ENCODE peak calls at places on chromosome 10, in nine cellular contexts. T is gastrocnemius medialis; I is epithelial cell of esophagus; Z is uterus; Q is CD4-positive, alpha-beta T cell; M is RWPE1; K is HepG2; O is MM.1S; F is neural crest cell. A is an unnamed sample.

GRCh38 chr10:79025113-79025832 is 43.5 kb upstream of the ZMIZ1 start:
- DNase-seq in M (no peak), Q (peak; percentile 24), K (no peak), T (peak; percentile 11), O (no peak), Z (no peak), F (no peak), I (no peak), A (peak; percentile 16)

GRCh38 chr10:90862908-90863514 is 5.2 kb upstream of the HTR7 start:
- DNase-seq in O (peak; percentile 38), I (peak; percentile 66), Z (no peak), Q (no peak), F (no peak), T (no peak), M (peak; percentile 58), K (peak; percentile 16), A (no peak)

GRCh38 chr10:43417950-43418768 is 9.2 kb upstream of the HNRNPF start:
- DNase-seq in I (no peak), Q (no peak), M (no peak), T (no peak), Z (no peak), F (no peak), O (peak; percentile 41), K (peak; percentile 92), A (peak; percentile 75)

GRCh38 chr10:12333382-12334185 is 15.8 kb upstream of the CAMK1D start:
- DNase-seq in T (peak; percentile 69), F (no peak), M (peak; percentile 99), Q (no peak), K (no peak), Z (peak; percentile 62), I (peak; percentile 97), O (no peak), A (peak; percentile 92)

GRCh38 chr10:128855656-128856428 is 611.2 kb upstream of the MGMT start:
- DNase-seq in K (no peak), O (no peak), Q (no peak), F (no peak), T (no peak), Z (no peak), I (no peak), M (no peak), A (no peak)

GRCh38 chr10:124680675-124681074 is 63.5 kb downstream of the FAM53B start:
- DNase-seq in I (no peak), O (no peak), Z (no peak), T (peak; percentile 64), K (no peak), M (no peak), Q (no peak), F (no peak), A (peak; percentile 97)

GRCh38 chr10:59456199-59456598 is 93.8 kb upstream of the FAM13C start:
- DNase-seq in Q (no peak), K (no peak), O (no peak), Z (no peak), F (no peak), I (peak; percentile 31), M (no peak), T (no peak), A (no peak)

GRCh38 chr10:85604136-85604725 is 762.4 kb downstream of the GRID1 start:
- DNase-seq in O (no peak), K (no peak), I (no peak), Z (no peak), M (no peak), T (no peak), Q (no peak), F (no peak), A (no peak)

GRCh38 chr10:79073784-79074432 is 5.1 kb downstream of the ZMIZ1 start:
- DNase-seq in T (no peak), O (no peak), I (no peak), M (no peak), F (no peak), Z (peak; percentile 66), Q (no peak), K (peak; percentile 61), A (no peak)

GRCh38 chr10:105188737-105189463 is 547.8 kb downstream of the SORCS3 start:
- DNase-seq in Z (no peak), Q (no peak), I (peak; percentile 77), F (no peak), O (no peak), T (no peak), K (peak; percentile 9), M (peak; percentile 64), A (no peak)

GRCh38 chr10:35542303-35542702 is 62.8 kb upstream of the GJD4 start:
- DNase-seq in I (no peak), K (peak; percentile 72), O (no peak), M (no peak), Q (no peak), F (no peak), T (no peak), Z (no peak), A (no peak)
- TF ChIP-seq CTCF in I (no peak), K (no peak), O (no peak), M (no peak), Q (no peak), F (no peak), T (no peak), Z (no peak), A (no peak)

GRCh38 chr10:1272079-1272478 is 215.9 kb downstream of the WDR37 start:
- DNase-seq in Q (no peak), M (no peak), Z (no peak), T (no peak), O (no peak), K (no peak), I (no peak), F (no peak), A (no peak)
- TF ChIP-seq CTCF in Q (no peak), M (no peak), Z (no peak), T (no peak), O (no peak), K (no peak), I (no peak), F (no peak), A (no peak)

DNA sequence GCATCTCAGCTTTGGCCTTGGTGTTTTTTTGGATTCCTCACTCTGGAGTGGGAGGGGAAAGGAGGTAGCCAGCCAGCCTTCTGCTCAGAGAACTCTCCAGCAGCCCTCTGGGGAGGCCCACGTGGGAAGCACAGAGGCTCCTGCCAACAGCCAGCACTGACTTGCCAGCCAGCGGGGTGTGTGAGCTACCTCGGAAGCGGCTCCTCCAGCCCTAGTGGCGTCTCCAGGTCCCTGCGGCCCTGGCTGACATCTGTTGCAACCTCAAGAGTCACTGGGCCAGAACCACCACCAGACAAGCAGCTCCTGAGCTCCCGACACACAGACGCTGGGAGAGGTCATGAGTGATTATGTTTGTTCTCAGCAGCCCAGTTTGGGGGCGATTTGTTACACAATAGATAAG is 180.2 kb upstream of the FZD8 start:
- DNase-seq in F (peak; percentile 5), K (peak; percentile 3), O (no peak), I (peak; percentile 91), T (peak; percentile 78), M (no peak), Z (peak; percentile 75), Q (no peak), A (no peak)
- TF ChIP-seq CTCF in F (peak; percentile 19), K (no peak), O (no peak), I (peak; percentile 74), T (peak; percentile 33), M (no peak), Z (no peak), Q (no peak), A (no peak)

DNA sequence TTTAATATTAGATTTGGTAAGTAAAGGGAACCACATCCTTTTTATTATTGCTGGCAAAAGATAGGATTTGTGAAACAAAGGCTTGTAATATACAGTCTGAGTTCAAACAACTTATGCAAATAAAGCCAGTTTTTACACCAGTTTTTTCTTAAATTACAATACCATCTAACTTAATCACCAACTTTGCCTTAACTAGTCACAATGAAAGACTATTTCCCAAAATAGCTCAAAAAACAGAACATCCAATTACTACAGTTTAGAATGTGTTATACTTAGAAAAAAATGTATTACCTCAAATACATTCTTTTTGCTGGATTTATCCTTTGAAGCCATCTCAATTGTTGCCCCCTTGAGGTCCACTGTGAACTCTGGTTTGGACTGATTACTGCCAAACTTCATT is 108.5 kb downstream of the ARHGAP12 start:
- DNase-seq in T (no peak), F (no peak), M (no peak), Z (no peak), Q (no peak), I (no peak), O (no peak), K (no peak), A (no peak)
- TF ChIP-seq CTCF in T (no peak), F (no peak), M (no peak), Z (no peak), Q (no peak), I (no peak), O (no peak), K (no peak), A (no peak)

DNA sequence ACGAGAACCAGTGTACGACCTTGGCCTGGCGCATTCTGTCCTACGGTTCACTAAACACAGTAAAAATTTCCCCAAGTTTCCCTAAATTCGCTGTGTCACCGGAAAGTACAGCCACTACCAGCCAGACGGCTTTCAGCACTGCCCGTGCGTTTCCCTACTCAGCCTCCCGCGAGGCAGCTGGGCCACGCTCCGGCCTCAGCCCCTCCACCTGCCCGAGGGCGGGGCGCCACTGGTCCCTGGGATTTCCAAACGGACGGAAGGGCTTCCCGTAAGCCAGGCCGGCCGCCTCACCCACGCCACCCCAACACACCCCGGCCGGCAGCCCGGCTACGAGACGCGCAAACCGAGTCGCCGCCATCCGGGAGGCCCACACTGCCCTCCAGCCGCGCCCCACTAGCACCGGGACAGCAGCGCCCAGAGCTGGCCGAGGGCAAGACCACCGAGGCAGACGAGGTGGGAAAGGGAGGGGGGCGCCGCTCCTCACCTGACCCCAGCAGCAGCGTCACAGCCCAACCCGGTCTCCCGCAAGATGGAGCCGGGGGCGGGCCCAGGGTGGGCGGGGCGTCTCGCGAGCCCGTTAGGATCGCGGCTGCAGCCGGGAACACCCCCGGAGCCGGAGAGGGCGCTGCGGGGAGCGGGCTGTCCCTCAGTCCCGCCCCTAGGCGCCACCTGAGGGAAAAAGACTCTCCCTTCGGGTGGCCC is at the start of gene ANXA7:
- DNase-seq in Z (peak; percentile 93), K (peak; percentile 81), O (peak; percentile 93), Q (peak; percentile 83), F (peak; percentile 75), I (peak; percentile 91), T (peak; percentile 93), M (peak; percentile 98), A (peak; percentile 85)
- TF ChIP-seq CTCF in Z (peak; percentile 40), K (peak; percentile 51), O (no peak), Q (peak; percentile 67), F (peak; percentile 48), I (no peak), T (peak; percentile 60), M (peak; percentile 6), A (no peak)

GRCh38 chr10:103916254-103916653 is 1.7 kb downstream of the STN1 start:
- DNase-seq in M (no peak), F (no peak), K (no peak), Q (no peak), Z (no peak), T (no peak), O (no peak), I (no peak), A (no peak)

GRCh38 chr10:103919648-103920025 is 1.7 kb upstream of the STN1 start:
- DNase-seq in Q (no peak), F (no peak), O (peak; percentile 44), M (no peak), T (no peak), K (no peak), I (peak; percentile 62), Z (no peak), A (no peak)

GRCh38 chr10:103916901-103917300 is 1.1 kb downstream of the STN1 start:
- DNase-seq in O (no peak), F (no peak), Q (no peak), Z (no peak), M (peak; percentile 38), K (no peak), T (no peak), I (peak; percentile 39), A (no peak)

GRCh38 chr10:103917326-103918052 is 495 bp downstream of the STN1 start:
- DNase-seq in K (peak; percentile 18), F (peak; percentile 10), Q (no peak), Z (peak; percentile 59), O (peak; percentile 26), T (peak; percentile 59), I (peak; percentile 51), M (peak; percentile 51), A (no peak)

GRCh38 chr10:103918053-103918846 is at the start of gene STN1:
- DNase-seq in I (peak; percentile 97), Z (peak; percentile 97), K (peak; percentile 95), F (peak; percentile 93), O (peak; percentile 97), Q (peak; percentile 95), M (peak; percentile 97), T (peak; percentile 98), A (peak; percentile 95)
- TF ChIP-seq CTCF in I (no peak), Z (no peak), K (peak; percentile 47), F (peak; percentile 43), O (peak; percentile 4), Q (peak; percentile 20), M (no peak), T (no peak), A (no peak)